ENCODE peak calls at places on chromosome 18, in ten cellular contexts. One of them, this sample, is unnamed.

GRCh38 chr18:6592522-6592921 is 137.0 kb upstream of the ARHGAP28 start:
- DNase-seq in lower lobe of right lung: no peak
- DNase-seq in epithelial cell of esophagus: no peak
- DNase-seq in GM12865: no peak
- DNase-seq in dorsolateral prefrontal cortex: no peak
- DNase-seq in AG04450: no peak
- DNase-seq in GM20000: no peak
- DNase-seq in RWPE1: no peak
- DNase-seq in fibroblast of mammary gland: no peak
- DNase-seq in glutamatergic neuron: no peak
- DNase-seq in this sample: no peak

GRCh38 chr18:62741584-62741983 is 26.2 kb downstream of the PHLPP1 start:
- DNase-seq in lower lobe of right lung: no peak
- DNase-seq in epithelial cell of esophagus: no peak
- DNase-seq in GM12865: no peak
- DNase-seq in dorsolateral prefrontal cortex: no peak
- DNase-seq in AG04450: no peak
- DNase-seq in GM20000: no peak
- DNase-seq in RWPE1: no peak
- DNase-seq in fibroblast of mammary gland: no peak
- DNase-seq in glutamatergic neuron: no peak
- DNase-seq in this sample: no peak

GRCh38 chr18:31740180-31740579 is 20.5 kb downstream of the SLC25A52 start:
- DNase-seq in lower lobe of right lung: no peak
- DNase-seq in epithelial cell of esophagus: no peak
- DNase-seq in GM12865: peak
- DNase-seq in dorsolateral prefrontal cortex: no peak
- DNase-seq in AG04450: no peak
- DNase-seq in GM20000: no peak
- DNase-seq in RWPE1: no peak
- DNase-seq in fibroblast of mammary gland: no peak
- DNase-seq in glutamatergic neuron: no peak
- DNase-seq in this sample: no peak

GRCh38 chr18:76922107-76922506 is 99.8 kb downstream of the ZNF236 start:
- DNase-seq in lower lobe of right lung: no peak
- DNase-seq in epithelial cell of esophagus: peak
- DNase-seq in GM12865: peak
- DNase-seq in dorsolateral prefrontal cortex: peak
- DNase-seq in AG04450: peak
- DNase-seq in GM20000: peak
- DNase-seq in RWPE1: peak
- DNase-seq in fibroblast of mammary gland: peak
- DNase-seq in glutamatergic neuron: peak
- DNase-seq in this sample: peak

GRCh38 chr18:25132786-25133496 is 219.0 kb downstream of the ZNF521 start:
- DNase-seq in lower lobe of right lung: no peak
- DNase-seq in epithelial cell of esophagus: no peak
- DNase-seq in GM12865: no peak
- DNase-seq in dorsolateral prefrontal cortex: no peak
- DNase-seq in AG04450: no peak
- DNase-seq in GM20000: no peak
- DNase-seq in RWPE1: no peak
- DNase-seq in fibroblast of mammary gland: no peak
- DNase-seq in glutamatergic neuron: no peak
- DNase-seq in this sample: no peak

GRCh38 chr18:23306842-23307241 is 146.2 kb upstream of the RIOK3 start:
- DNase-seq in lower lobe of right lung: no peak
- DNase-seq in epithelial cell of esophagus: no peak
- DNase-seq in GM12865: peak
- DNase-seq in dorsolateral prefrontal cortex: peak
- DNase-seq in AG04450: no peak
- DNase-seq in GM20000: peak
- DNase-seq in RWPE1: no peak
- DNase-seq in fibroblast of mammary gland: no peak
- DNase-seq in glutamatergic neuron: no peak
- DNase-seq in this sample: no peak

GRCh38 chr18:9971313-9971920 is 57.6 kb downstream of the VAPA start:
- DNase-seq in lower lobe of right lung: no peak
- DNase-seq in epithelial cell of esophagus: peak
- DNase-seq in GM12865: peak
- DNase-seq in dorsolateral prefrontal cortex: no peak
- DNase-seq in AG04450: peak
- DNase-seq in GM20000: peak
- DNase-seq in RWPE1: peak
- DNase-seq in fibroblast of mammary gland: peak
- DNase-seq in glutamatergic neuron: peak
- DNase-seq in this sample: peak

GRCh38 chr18:8841781-8842485 is 136.6 kb downstream of the MTCL1 start:
- DNase-seq in lower lobe of right lung: no peak
- DNase-seq in epithelial cell of esophagus: peak
- DNase-seq in GM12865: no peak
- DNase-seq in dorsolateral prefrontal cortex: no peak
- DNase-seq in AG04450: no peak
- DNase-seq in GM20000: no peak
- DNase-seq in RWPE1: peak
- DNase-seq in fibroblast of mammary gland: no peak
- DNase-seq in glutamatergic neuron: no peak
- DNase-seq in this sample: no peak

DNA sequence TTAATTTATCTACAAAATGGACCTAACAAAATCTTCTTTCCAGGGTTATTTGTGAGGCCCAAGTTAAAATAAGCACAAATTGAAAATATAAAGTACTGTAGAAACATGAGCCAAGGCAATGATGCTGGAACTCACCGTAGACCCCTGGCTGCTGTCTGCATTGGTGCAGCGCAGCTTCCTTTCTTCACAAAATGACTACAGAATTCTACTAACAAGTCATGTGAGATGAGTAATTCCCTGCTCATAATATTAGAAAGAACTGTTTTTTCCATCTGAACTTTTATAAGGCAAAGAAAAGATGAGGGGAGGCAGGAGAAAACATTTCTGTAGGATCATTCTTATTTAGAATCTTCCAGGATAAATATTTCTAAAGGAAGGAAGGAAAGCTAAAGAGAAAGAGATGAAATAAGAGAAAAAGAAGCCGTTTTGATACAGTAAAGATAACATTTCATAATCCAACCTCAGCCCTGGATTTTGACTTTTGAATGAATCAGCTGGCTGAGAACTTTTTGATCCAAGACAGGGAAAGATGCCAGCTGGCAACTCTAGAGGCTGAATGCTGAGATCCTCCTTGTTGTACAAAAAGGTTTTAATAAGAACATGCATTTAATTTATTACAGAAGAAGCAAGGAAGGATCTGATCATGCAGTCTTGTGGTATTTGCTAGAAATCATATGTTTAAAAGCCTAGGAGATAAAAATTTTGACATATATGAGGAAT is 183.9 kb upstream of the KLHL14 start:
- DNase-seq in lower lobe of right lung: no peak
- DNase-seq in epithelial cell of esophagus: peak
- DNase-seq in GM12865: no peak
- DNase-seq in dorsolateral prefrontal cortex: no peak
- DNase-seq in AG04450: peak
- DNase-seq in GM20000: no peak
- DNase-seq in RWPE1: peak
- DNase-seq in fibroblast of mammary gland: peak
- DNase-seq in glutamatergic neuron: no peak
- DNase-seq in this sample: no peak
- TF ChIP-seq CTCF in lower lobe of right lung: no peak
- TF ChIP-seq CTCF in epithelial cell of esophagus: no peak
- TF ChIP-seq CTCF in GM12865: no peak
- TF ChIP-seq CTCF in dorsolateral prefrontal cortex: no peak
- TF ChIP-seq CTCF in AG04450: peak
- TF ChIP-seq CTCF in GM20000: no peak
- TF ChIP-seq CTCF in RWPE1: no peak
- TF ChIP-seq CTCF in fibroblast of mammary gland: peak
- TF ChIP-seq CTCF in glutamatergic neuron: no peak
- TF ChIP-seq CTCF in this sample: no peak

GRCh38 chr18:74567805-74568204 is 29.9 kb upstream of the ZNF407 start:
- DNase-seq in lower lobe of right lung: no peak
- DNase-seq in epithelial cell of esophagus: no peak
- DNase-seq in GM12865: no peak
- DNase-seq in dorsolateral prefrontal cortex: no peak
- DNase-seq in AG04450: no peak
- DNase-seq in GM20000: no peak
- DNase-seq in RWPE1: no peak
- DNase-seq in fibroblast of mammary gland: no peak
- DNase-seq in glutamatergic neuron: no peak
- DNase-seq in this sample: no peak
- TF ChIP-seq CTCF in lower lobe of right lung: no peak
- TF ChIP-seq CTCF in epithelial cell of esophagus: no peak
- TF ChIP-seq CTCF in GM12865: peak
- TF ChIP-seq CTCF in dorsolateral prefrontal cortex: no peak
- TF ChIP-seq CTCF in AG04450: no peak
- TF ChIP-seq CTCF in GM20000: no peak
- TF ChIP-seq CTCF in RWPE1: no peak
- TF ChIP-seq CTCF in fibroblast of mammary gland: no peak
- TF ChIP-seq CTCF in glutamatergic neuron: no peak
- TF ChIP-seq CTCF in this sample: no peak

GRCh38 chr18:53911200-53911599 is 313.3 kb downstream of the MBD2 start:
- DNase-seq in lower lobe of right lung: no peak
- DNase-seq in epithelial cell of esophagus: no peak
- DNase-seq in GM12865: no peak
- DNase-seq in dorsolateral prefrontal cortex: peak
- DNase-seq in AG04450: no peak
- DNase-seq in GM20000: no peak
- DNase-seq in RWPE1: no peak
- DNase-seq in fibroblast of mammary gland: no peak
- DNase-seq in glutamatergic neuron: no peak
- DNase-seq in this sample: no peak

GRCh38 chr18:53906681-53907080 is 317.8 kb downstream of the MBD2 start:
- DNase-seq in lower lobe of right lung: no peak
- DNase-seq in epithelial cell of esophagus: peak
- DNase-seq in GM12865: no peak
- DNase-seq in dorsolateral prefrontal cortex: peak
- DNase-seq in AG04450: no peak
- DNase-seq in GM20000: no peak
- DNase-seq in RWPE1: no peak
- DNase-seq in fibroblast of mammary gland: peak
- DNase-seq in glutamatergic neuron: no peak
- DNase-seq in this sample: no peak

DNA sequence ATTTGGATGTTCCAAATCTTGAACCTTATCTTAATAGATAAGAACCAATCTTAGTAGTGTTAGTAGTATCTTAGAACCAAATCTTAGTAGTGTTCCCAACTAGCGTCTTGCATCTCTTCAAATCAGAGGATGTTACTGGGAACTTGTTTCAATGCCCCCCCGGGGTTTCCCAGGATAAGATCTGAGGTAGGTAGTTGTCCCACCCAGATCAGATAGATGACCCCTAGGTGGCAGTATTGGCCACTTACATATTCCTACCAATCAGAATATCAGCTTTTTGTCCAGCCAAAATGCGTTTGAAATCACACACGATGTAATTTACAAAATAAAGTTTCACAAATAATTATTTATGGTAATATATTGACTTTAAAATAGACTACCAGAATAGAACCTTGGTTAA is 314.8 kb downstream of the MBD2 start:
- DNase-seq in lower lobe of right lung: no peak
- DNase-seq in epithelial cell of esophagus: peak
- DNase-seq in GM12865: peak
- DNase-seq in dorsolateral prefrontal cortex: no peak
- DNase-seq in AG04450: no peak
- DNase-seq in GM20000: peak
- DNase-seq in RWPE1: no peak
- DNase-seq in fibroblast of mammary gland: peak
- DNase-seq in glutamatergic neuron: no peak
- DNase-seq in this sample: no peak
- TF ChIP-seq CTCF in lower lobe of right lung: peak
- TF ChIP-seq CTCF in epithelial cell of esophagus: peak
- TF ChIP-seq CTCF in GM12865: peak
- TF ChIP-seq CTCF in dorsolateral prefrontal cortex: no peak
- TF ChIP-seq CTCF in AG04450: no peak
- TF ChIP-seq CTCF in GM20000: no peak
- TF ChIP-seq CTCF in RWPE1: no peak
- TF ChIP-seq CTCF in fibroblast of mammary gland: peak
- TF ChIP-seq CTCF in glutamatergic neuron: peak
- TF ChIP-seq CTCF in this sample: peak

GRCh38 chr18:35042389-35043066 is 1.3 kb downstream of the MAPRE2 start:
- DNase-seq in lower lobe of right lung: no peak
- DNase-seq in epithelial cell of esophagus: no peak
- DNase-seq in GM12865: peak
- DNase-seq in dorsolateral prefrontal cortex: no peak
- DNase-seq in AG04450: no peak
- DNase-seq in GM20000: no peak
- DNase-seq in RWPE1: no peak
- DNase-seq in fibroblast of mammary gland: no peak
- DNase-seq in glutamatergic neuron: no peak
- DNase-seq in this sample: no peak

GRCh38 chr18:35040988-35041751 is at the start of gene MAPRE2:
- DNase-seq in lower lobe of right lung: peak
- DNase-seq in epithelial cell of esophagus: peak
- DNase-seq in GM12865: peak
- DNase-seq in dorsolateral prefrontal cortex: peak
- DNase-seq in AG04450: peak
- DNase-seq in GM20000: peak
- DNase-seq in RWPE1: peak
- DNase-seq in fibroblast of mammary gland: peak
- DNase-seq in glutamatergic neuron: peak
- DNase-seq in this sample: peak

GRCh38 chr18:35043207-35043606 is 2.0 kb downstream of the MAPRE2 start:
- DNase-seq in lower lobe of right lung: no peak
- DNase-seq in epithelial cell of esophagus: no peak
- DNase-seq in GM12865: no peak
- DNase-seq in dorsolateral prefrontal cortex: no peak
- DNase-seq in AG04450: no peak
- DNase-seq in GM20000: no peak
- DNase-seq in RWPE1: no peak
- DNase-seq in fibroblast of mammary gland: no peak
- DNase-seq in glutamatergic neuron: no peak
- DNase-seq in this sample: no peak

GRCh38 chr18:35040638-35040987 is 600 bp upstream of the MAPRE2 start:
- DNase-seq in lower lobe of right lung: no peak
- DNase-seq in epithelial cell of esophagus: no peak
- DNase-seq in GM12865: no peak
- DNase-seq in dorsolateral prefrontal cortex: no peak
- DNase-seq in AG04450: no peak
- DNase-seq in GM20000: no peak
- DNase-seq in RWPE1: no peak
- DNase-seq in fibroblast of mammary gland: no peak
- DNase-seq in glutamatergic neuron: no peak
- DNase-seq in this sample: no peak

DNA sequence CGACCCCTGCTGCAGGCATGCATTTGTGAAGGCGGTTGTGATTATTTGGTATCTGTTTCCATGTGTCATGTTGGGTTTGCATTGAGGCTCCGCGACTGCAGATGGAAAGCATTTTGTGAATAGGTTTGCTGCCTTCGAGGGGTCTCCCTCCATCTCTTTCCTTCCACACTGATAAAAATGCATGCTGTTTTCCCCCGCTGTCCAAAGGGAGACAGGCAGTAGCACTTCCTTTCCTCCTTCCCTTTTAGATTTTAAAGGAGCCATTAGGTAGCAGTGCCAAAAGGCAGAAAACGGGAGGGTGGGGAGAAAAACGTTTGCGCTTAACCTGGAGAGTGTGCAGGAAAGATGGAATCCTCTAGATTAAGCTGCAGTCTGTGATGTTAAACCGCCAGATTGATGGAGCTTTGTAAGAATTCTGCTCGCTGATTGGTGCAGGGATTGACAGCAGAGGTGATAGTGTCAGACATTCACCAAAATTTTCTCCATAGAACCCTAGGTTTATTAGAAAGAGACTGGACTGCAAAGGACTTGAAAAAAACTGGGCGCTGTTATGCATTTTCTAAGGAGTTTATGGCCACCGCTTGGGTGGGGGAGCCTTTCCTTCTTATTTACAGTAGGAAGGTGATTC is 653 bp downstream of the MAPRE2 start:
- DNase-seq in lower lobe of right lung: no peak
- DNase-seq in epithelial cell of esophagus: peak
- DNase-seq in GM12865: peak
- DNase-seq in dorsolateral prefrontal cortex: no peak
- DNase-seq in AG04450: no peak
- DNase-seq in GM20000: no peak
- DNase-seq in RWPE1: peak
- DNase-seq in fibroblast of mammary gland: no peak
- DNase-seq in glutamatergic neuron: no peak
- DNase-seq in this sample: no peak
- TF ChIP-seq CTCF in lower lobe of right lung: no peak
- TF ChIP-seq CTCF in epithelial cell of esophagus: no peak
- TF ChIP-seq CTCF in GM12865: no peak
- TF ChIP-seq CTCF in dorsolateral prefrontal cortex: no peak
- TF ChIP-seq CTCF in AG04450: peak
- TF ChIP-seq CTCF in GM20000: no peak
- TF ChIP-seq CTCF in RWPE1: no peak
- TF ChIP-seq CTCF in fibroblast of mammary gland: no peak
- TF ChIP-seq CTCF in glutamatergic neuron: no peak
- TF ChIP-seq CTCF in this sample: no peak

This sample was measured in D721Med.